ENCODE peak calls at places on chromosomes 12 and 14, in eight cellular contexts. C is GM23338; H is mesothelial cell of epicardium; V is endothelial cell; U is IMR-90; I is GM12892; M is H4; X is stimulated activated CD4-positive, alpha-beta T cell treated with anti-CD3 and anti-CD28 coated beads, Interleukin-12 subunit alpha, Interleukin-12 subunit beta, amount 100 ng/mL, for 24 hours. G is an unnamed sample.

GRCh38 chr12:14394317-14395058 is 29.0 kb downstream of the ATF7IP start:
- DNase-seq in C (peak; percentile 79), H (no peak), V (peak; percentile 14), U (peak; percentile 84), I (no peak), M (peak; percentile 92), X (no peak), G (no peak)

GRCh38 chr14:59328410-59328809 is 136.8 kb downstream of the GPR135 start:
- DNase-seq in C (no peak), H (no peak), V (no peak), U (peak; percentile 27), I (no peak), M (no peak), X (no peak), G (no peak)

GRCh38 chr14:92729632-92730358 is 18.6 kb downstream of the LGMN start:
- DNase-seq in C (no peak), H (no peak), V (no peak), U (peak; percentile 96), I (no peak), M (peak; percentile 89), X (no peak), G (no peak)

GRCh38 chr12:95547522-95548055 is 3.7 kb downstream of the USP44 start:
- DNase-seq in C (peak; percentile 78), H (no peak), V (no peak), U (peak; percentile 96), I (no peak), M (no peak), X (no peak), G (no peak)

GRCh38 chr12:97276198-97276580 is 186.4 kb upstream of the RMST start:
- DNase-seq in C (peak; percentile 66), H (no peak), V (no peak), U (no peak), I (no peak), M (no peak), X (no peak), G (no peak)

GRCh38 chr12:32025906-32026305 is 66.7 kb downstream of the RESF1 start:
- DNase-seq in C (no peak), H (no peak), V (no peak), U (no peak), I (no peak), M (no peak), X (no peak), G (peak; percentile 26)

GRCh38 chr12:2403221-2403976 is 350.6 kb downstream of the CACNA1C start:
- DNase-seq in C (no peak), H (no peak), V (no peak), U (no peak), I (no peak), M (no peak), X (no peak), G (no peak)

GRCh38 chr14:69675246-69675583 is 63.8 kb downstream of the SUSD6 start:
- DNase-seq in C (no peak), H (no peak), V (no peak), U (no peak), I (no peak), M (no peak), X (no peak), G (no peak)

GRCh38 chr12:128705140-128705539 is 118.6 kb downstream of the SLC15A4 start:
- DNase-seq in C (no peak), H (no peak), V (no peak), U (no peak), I (no peak), M (no peak), X (no peak), G (no peak)

GRCh38 chr12:45732936-45733335 is 3.4 kb downstream of the ARID2 start:
- DNase-seq in C (no peak), H (no peak), V (no peak), U (no peak), I (no peak), M (no peak), X (no peak), G (no peak)

GRCh38 chr12:112169966-112170365 is 44.6 kb downstream of the TRAFD1 start:
- DNase-seq in C (no peak), H (no peak), V (no peak), U (no peak), I (no peak), M (no peak), X (no peak), G (no peak)

GRCh38 chr14:65817011-65817410 is 404.5 kb downstream of the FUT8 start:
- DNase-seq in C (no peak), H (no peak), V (no peak), U (no peak), I (no peak), M (no peak), X (no peak), G (no peak)

GRCh38 chr14:85531141-85531593 is 1.2 kb downstream of the FLRT2 start:
- DNase-seq in C (peak; percentile 81), H (peak; percentile 63), V (peak; percentile 47), U (peak; percentile 58), I (no peak), M (peak; percentile 70), X (no peak), G (no peak)

G was measured in stimulated activated CD8-positive, alpha-beta memory T cell treated with anti-CD3 and anti-CD28 coated beads, Interleukin-15, amount 100 ng/mL, for 48 hours.